ENCODE peak calls at places on chromosomes 1 and 21, in seven cellular contexts. One of them, this sample, is unnamed.
A peak's percentile ranks its signal among the peaks of the same experiment; 100 is the strongest.

GRCh38 chr1:31615414-31615813 is 2.1 kb upstream of the HCRTR1 start:
- DNase-seq in CD8-positive, alpha-beta T cell: no peak
- DNase-seq in PC-3: no peak
- DNase-seq in uterus: no peak
- DNase-seq in heart right ventricle: no peak
- DNase-seq in hepatocyte: no peak
- DNase-seq in MM.1S: no peak
- DNase-seq in this sample: no peak

GRCh38 chr1:170685166-170685565 is 21.2 kb downstream of the PRRX1 start:
- DNase-seq in CD8-positive, alpha-beta T cell: no peak
- DNase-seq in PC-3: no peak
- DNase-seq in uterus: no peak
- DNase-seq in heart right ventricle: no peak
- DNase-seq in hepatocyte: no peak
- DNase-seq in MM.1S: no peak
- DNase-seq in this sample: no peak

GRCh38 chr1:115665746-115666145 is 24.0 kb downstream of the VANGL1 start:
- DNase-seq in CD8-positive, alpha-beta T cell: no peak
- DNase-seq in PC-3: no peak
- DNase-seq in uterus: no peak
- DNase-seq in heart right ventricle: no peak
- DNase-seq in hepatocyte: no peak
- DNase-seq in MM.1S: no peak
- DNase-seq in this sample: no peak

GRCh38 chr1:81208441-81208840 is 592.3 kb upstream of the ADGRL2 start:
- DNase-seq in CD8-positive, alpha-beta T cell: no peak
- DNase-seq in PC-3: no peak
- DNase-seq in uterus: no peak
- DNase-seq in heart right ventricle: no peak
- DNase-seq in hepatocyte: no peak
- DNase-seq in MM.1S: no peak
- DNase-seq in this sample: no peak

GRCh38 chr1:91944087-91944486 is 5.1 kb upstream of the BRDT start:
- DNase-seq in CD8-positive, alpha-beta T cell: no peak
- DNase-seq in PC-3: no peak
- DNase-seq in uterus: no peak
- DNase-seq in heart right ventricle: no peak
- DNase-seq in hepatocyte: no peak
- DNase-seq in MM.1S: no peak
- DNase-seq in this sample: no peak

GRCh38 chr1:53398585-53399365 is 60.4 kb upstream of the DMRTB1 start:
- DNase-seq in CD8-positive, alpha-beta T cell: no peak
- DNase-seq in PC-3: no peak
- DNase-seq in uterus: no peak
- DNase-seq in heart right ventricle: no peak
- DNase-seq in hepatocyte: no peak
- DNase-seq in MM.1S: no peak
- DNase-seq in this sample: no peak

GRCh38 chr1:43525995-43526394 is 4.7 kb upstream of the PTPRF start:
- DNase-seq in CD8-positive, alpha-beta T cell: no peak
- DNase-seq in PC-3: peak; percentile 71
- DNase-seq in uterus: no peak
- DNase-seq in heart right ventricle: no peak
- DNase-seq in hepatocyte: no peak
- DNase-seq in MM.1S: no peak
- DNase-seq in this sample: no peak

GRCh38 chr1:27992271-27992670 is 32.5 kb downstream of the XKR8 start:
- DNase-seq in CD8-positive, alpha-beta T cell: peak; percentile 72
- DNase-seq in PC-3: no peak
- DNase-seq in uterus: no peak
- DNase-seq in heart right ventricle: peak; percentile 19
- DNase-seq in hepatocyte: no peak
- DNase-seq in MM.1S: no peak
- DNase-seq in this sample: no peak

GRCh38 chr1:175774921-175775320 is 31.5 kb upstream of the TNR start:
- DNase-seq in CD8-positive, alpha-beta T cell: no peak
- DNase-seq in PC-3: no peak
- DNase-seq in uterus: no peak
- DNase-seq in heart right ventricle: no peak
- DNase-seq in hepatocyte: no peak
- DNase-seq in MM.1S: no peak
- DNase-seq in this sample: no peak

GRCh38 chr1:36805979-36806640 is 228.2 kb downstream of the GRIK3 start:
- DNase-seq in CD8-positive, alpha-beta T cell: no peak
- DNase-seq in PC-3: no peak
- DNase-seq in uterus: no peak
- DNase-seq in heart right ventricle: no peak
- DNase-seq in hepatocyte: no peak
- DNase-seq in MM.1S: no peak
- DNase-seq in this sample: no peak

GRCh38 chr1:217078010-217078704 is 354.9 kb upstream of the ESRRG start:
- DNase-seq in CD8-positive, alpha-beta T cell: no peak
- DNase-seq in PC-3: peak; percentile 66
- DNase-seq in uterus: no peak
- DNase-seq in heart right ventricle: no peak
- DNase-seq in hepatocyte: peak; percentile 25
- DNase-seq in MM.1S: no peak
- DNase-seq in this sample: no peak

GRCh38 chr1:153626929-153627796 is at the start of gene S100A13:
- DNase-seq in CD8-positive, alpha-beta T cell: no peak
- DNase-seq in PC-3: peak; percentile 97
- DNase-seq in uterus: peak; percentile 84
- DNase-seq in heart right ventricle: peak; percentile 84
- DNase-seq in hepatocyte: peak; percentile 91
- DNase-seq in MM.1S: no peak
- DNase-seq in this sample: peak; percentile 92

GRCh38 chr1:110719908-110720307 is 45.2 kb upstream of the KCNA3 start:
- DNase-seq in CD8-positive, alpha-beta T cell: no peak
- DNase-seq in PC-3: no peak
- DNase-seq in uterus: no peak
- DNase-seq in heart right ventricle: no peak
- DNase-seq in hepatocyte: no peak
- DNase-seq in MM.1S: no peak
- DNase-seq in this sample: no peak

GRCh38 chr1:191707288-191707687 is 451.0 kb upstream of the RGS18 start:
- DNase-seq in CD8-positive, alpha-beta T cell: no peak
- DNase-seq in PC-3: peak; percentile 33
- DNase-seq in uterus: no peak
- DNase-seq in heart right ventricle: no peak
- DNase-seq in hepatocyte: no peak
- DNase-seq in MM.1S: no peak
- DNase-seq in this sample: peak; percentile 8

GRCh38 chr1:169046671-169047070 is 59.8 kb upstream of the ATP1B1 start:
- DNase-seq in CD8-positive, alpha-beta T cell: no peak
- DNase-seq in PC-3: no peak
- DNase-seq in uterus: no peak
- DNase-seq in heart right ventricle: no peak
- DNase-seq in hepatocyte: no peak
- DNase-seq in MM.1S: no peak
- DNase-seq in this sample: no peak

GRCh38 chr21:16370176-16370575 is 640.4 kb downstream of the USP25 start:
- DNase-seq in CD8-positive, alpha-beta T cell: no peak
- DNase-seq in PC-3: no peak
- DNase-seq in uterus: no peak
- DNase-seq in heart right ventricle: no peak
- DNase-seq in hepatocyte: no peak
- DNase-seq in MM.1S: no peak
- DNase-seq in this sample: no peak

GRCh38 chr1:70353641-70354331 is 736 bp downstream of the ANKRD13C start:
- DNase-seq in CD8-positive, alpha-beta T cell: peak; percentile 51
- DNase-seq in PC-3: peak; percentile 82
- DNase-seq in uterus: peak; percentile 18
- DNase-seq in heart right ventricle: no peak
- DNase-seq in hepatocyte: peak; percentile 38
- DNase-seq in MM.1S: peak; percentile 89
- DNase-seq in this sample: peak; percentile 46

GRCh38 chr1:44119525-44119924 is 904 bp downstream of the KLF17 start:
- DNase-seq in CD8-positive, alpha-beta T cell: no peak
- DNase-seq in PC-3: no peak
- DNase-seq in uterus: no peak
- DNase-seq in heart right ventricle: no peak
- DNase-seq in hepatocyte: no peak
- DNase-seq in MM.1S: no peak
- DNase-seq in this sample: no peak

GRCh38 chr1:195617157-195617556 is 991.1 kb downstream of the KCNT2 start:
- DNase-seq in CD8-positive, alpha-beta T cell: no peak
- DNase-seq in PC-3: no peak
- DNase-seq in uterus: no peak
- DNase-seq in heart right ventricle: no peak
- DNase-seq in hepatocyte: no peak
- DNase-seq in MM.1S: no peak
- DNase-seq in this sample: no peak

GRCh38 chr1:206575165-206575893 is 36.9 kb downstream of the EIF2D start:
- DNase-seq in CD8-positive, alpha-beta T cell: peak; percentile 67
- DNase-seq in PC-3: no peak
- DNase-seq in uterus: no peak
- DNase-seq in heart right ventricle: peak; percentile 70
- DNase-seq in hepatocyte: peak; percentile 47
- DNase-seq in MM.1S: peak; percentile 87
- DNase-seq in this sample: peak; percentile 73

GRCh38 chr1:21874328-21874727 is 62.3 kb downstream of the LDLRAD2 start:
- DNase-seq in CD8-positive, alpha-beta T cell: no peak
- DNase-seq in PC-3: no peak
- DNase-seq in uterus: no peak
- DNase-seq in heart right ventricle: no peak
- DNase-seq in hepatocyte: no peak
- DNase-seq in MM.1S: no peak
- DNase-seq in this sample: no peak

GRCh38 chr1:59685666-59686065 is 129.1 kb upstream of the HOOK1 start:
- DNase-seq in CD8-positive, alpha-beta T cell: no peak
- DNase-seq in PC-3: no peak
- DNase-seq in uterus: no peak
- DNase-seq in heart right ventricle: no peak
- DNase-seq in hepatocyte: no peak
- DNase-seq in MM.1S: no peak
- DNase-seq in this sample: no peak

GRCh38 chr1:46753985-46754384 is 35.1 kb upstream of the EFCAB14 start:
- DNase-seq in CD8-positive, alpha-beta T cell: no peak
- DNase-seq in PC-3: no peak
- DNase-seq in uterus: no peak
- DNase-seq in heart right ventricle: no peak
- DNase-seq in hepatocyte: no peak
- DNase-seq in MM.1S: no peak
- DNase-seq in this sample: no peak

GRCh38 chr1:196056966-196057365 is 551.3 kb downstream of the KCNT2 start:
- DNase-seq in CD8-positive, alpha-beta T cell: no peak
- DNase-seq in PC-3: no peak
- DNase-seq in uterus: no peak
- DNase-seq in heart right ventricle: no peak
- DNase-seq in hepatocyte: no peak
- DNase-seq in MM.1S: no peak
- DNase-seq in this sample: no peak

GRCh38 chr1:39360726-39361125 is 130.7 kb upstream of the BMP8A start:
- DNase-seq in CD8-positive, alpha-beta T cell: no peak
- DNase-seq in PC-3: no peak
- DNase-seq in uterus: no peak
- DNase-seq in heart right ventricle: no peak
- DNase-seq in hepatocyte: no peak
- DNase-seq in MM.1S: no peak
- DNase-seq in this sample: no peak

GRCh38 chr1:58895559-58896135 is 111.8 kb upstream of the JUN start:
- DNase-seq in CD8-positive, alpha-beta T cell: no peak
- DNase-seq in PC-3: no peak
- DNase-seq in uterus: no peak
- DNase-seq in heart right ventricle: no peak
- DNase-seq in hepatocyte: no peak
- DNase-seq in MM.1S: no peak
- DNase-seq in this sample: no peak

GRCh38 chr21:43727571-43728466 is 8.9 kb downstream of the PDXK start:
- DNase-seq in CD8-positive, alpha-beta T cell: no peak
- DNase-seq in PC-3: peak; percentile 56
- DNase-seq in uterus: peak; percentile 53
- DNase-seq in heart right ventricle: no peak
- DNase-seq in hepatocyte: no peak
- DNase-seq in MM.1S: no peak
- DNase-seq in this sample: no peak
- TF ChIP-seq CTCF in CD8-positive, alpha-beta T cell: no peak
- TF ChIP-seq CTCF in PC-3: peak; percentile 58
- TF ChIP-seq CTCF in uterus: no peak
- TF ChIP-seq CTCF in heart right ventricle: no peak
- TF ChIP-seq CTCF in hepatocyte: no peak
- TF ChIP-seq CTCF in MM.1S: no peak
- TF ChIP-seq CTCF in this sample: no peak

DNA sequence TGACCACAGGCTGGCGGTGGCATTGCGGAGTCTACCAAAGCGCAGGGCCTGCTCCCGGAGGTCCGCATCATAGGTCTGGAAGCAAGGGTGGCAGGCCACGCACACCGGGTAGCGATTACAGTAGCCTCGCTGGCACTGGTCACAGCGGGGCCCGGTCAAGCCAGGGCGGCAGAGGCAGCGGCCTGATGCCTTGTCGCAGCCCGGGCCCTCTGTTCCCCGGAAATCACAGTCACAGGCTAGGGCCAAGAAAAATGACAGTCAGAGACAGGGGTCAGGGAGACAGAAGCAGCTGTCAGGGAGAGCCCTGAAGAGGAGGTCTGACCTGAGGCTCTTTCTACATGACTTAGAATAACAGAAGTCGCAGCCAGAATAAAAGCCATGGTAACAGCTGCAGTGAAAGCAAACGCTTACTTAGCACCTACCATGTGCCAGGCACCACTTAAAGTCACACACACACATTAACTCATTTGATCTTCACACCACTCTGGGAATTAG is 26.4 kb downstream of the LAMB3 start:
- DNase-seq in CD8-positive, alpha-beta T cell: no peak
- DNase-seq in PC-3: no peak
- DNase-seq in uterus: no peak
- DNase-seq in heart right ventricle: no peak
- DNase-seq in hepatocyte: no peak
- DNase-seq in MM.1S: no peak
- DNase-seq in this sample: no peak
- H3K27ac ChIP-seq in CD8-positive, alpha-beta T cell: no peak overlapping the region
- H3K27ac ChIP-seq in PC-3: no peak overlapping the region
- H3K27ac ChIP-seq in uterus: no peak overlapping the region
- H3K27ac ChIP-seq in heart right ventricle: peak overlapping the region; percentile 77
- H3K27ac ChIP-seq in hepatocyte: no peak overlapping the region
- H3K27ac ChIP-seq in MM.1S: no peak overlapping the region
- H3K27ac ChIP-seq in this sample: no peak overlapping the region

DNA sequence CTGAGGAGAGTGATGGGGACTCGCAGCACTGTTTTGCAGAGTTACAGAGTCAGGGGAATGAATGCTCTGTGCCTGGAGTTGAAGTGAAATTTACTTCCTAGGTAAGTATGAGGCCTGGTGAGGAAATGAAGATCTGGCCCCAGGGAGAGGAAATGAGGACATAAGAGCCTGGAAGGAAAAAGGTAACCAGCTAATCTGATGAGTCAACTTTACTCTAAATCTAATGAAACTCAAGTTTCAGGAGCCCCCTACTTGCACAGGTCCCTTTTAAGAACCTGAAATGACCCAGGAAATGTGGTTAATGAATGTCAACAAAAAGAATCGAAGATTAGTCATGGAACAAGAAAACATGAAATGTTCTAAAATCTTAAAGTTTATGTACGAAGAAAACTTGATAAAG is 599.0 kb downstream of the AGBL4 start:
- DNase-seq in CD8-positive, alpha-beta T cell: no peak
- DNase-seq in PC-3: peak; percentile 92
- DNase-seq in uterus: no peak
- DNase-seq in heart right ventricle: no peak
- DNase-seq in hepatocyte: no peak
- DNase-seq in MM.1S: peak; percentile 8
- DNase-seq in this sample: no peak
- H3K9me3 ChIP-seq in CD8-positive, alpha-beta T cell: no peaks in the 10 kb centered on the region
- H3K9me3 ChIP-seq in PC-3: no peaks in the 10 kb centered on the region
- H3K9me3 ChIP-seq in uterus: no peaks in the 10 kb centered on the region
- H3K9me3 ChIP-seq in heart right ventricle: no peaks in the 10 kb centered on the region
- H3K9me3 ChIP-seq in hepatocyte: no peaks in the 10 kb centered on the region
- H3K9me3 ChIP-seq in MM.1S: no peaks in the 10 kb centered on the region
- H3K9me3 ChIP-seq in this sample: peaks cover 11% of the 10 kb centered on the region

GRCh38 chr21:24014381-24014780 is 1592.9 kb downstream of the MRPL39 start:
- DNase-seq in CD8-positive, alpha-beta T cell: no peak
- DNase-seq in PC-3: no peak
- DNase-seq in uterus: no peak
- DNase-seq in heart right ventricle: no peak
- DNase-seq in hepatocyte: no peak
- DNase-seq in MM.1S: no peak
- DNase-seq in this sample: no peak
- TF ChIP-seq CTCF in CD8-positive, alpha-beta T cell: no peak
- TF ChIP-seq CTCF in PC-3: peak; percentile 47
- TF ChIP-seq CTCF in uterus: no peak
- TF ChIP-seq CTCF in heart right ventricle: peak; percentile 16
- TF ChIP-seq CTCF in hepatocyte: no peak
- TF ChIP-seq CTCF in MM.1S: peak; percentile 43
- TF ChIP-seq CTCF in this sample: peak; percentile 30